ENCODE peak calls at places on chromosomes 16 and 17, in four cellular contexts. One of them, this sample, is unnamed.

GRCh38 chr17:31431098-31431794 is 39.8 kb downstream of the RAB11FIP4 start:
- DNase-seq in A549: no peak
- DNase-seq in ovary: no peak
- DNase-seq in Peyer's patch: no peak
- DNase-seq in this sample: no peak

GRCh38 chr17:1047177-1047885 is 50.4 kb downstream of the TIMM22 start:
- DNase-seq in ovary: peak; percentile 24
- DNase-seq in Peyer's patch: no peak
- DNase-seq in A549: no peak
- DNase-seq in this sample: peak; percentile 87

GRCh38 chr17:77822302-77823030 is 136.0 kb upstream of the TNRC6C start:
- DNase-seq in ovary: peak; percentile 31
- DNase-seq in Peyer's patch: no peak
- DNase-seq in A549: no peak
- DNase-seq in this sample: no peak

GRCh38 chr16:3180445-3180878 is 7.5 kb upstream of the OR1F1 start:
- DNase-seq in Peyer's patch: no peak
- DNase-seq in A549: no peak
- DNase-seq in ovary: no peak
- DNase-seq in this sample: peak; percentile 57

GRCh38 chr16:27867122-27868110 is 196.1 kb downstream of the GSG1L start:
- DNase-seq in Peyer's patch: peak; percentile 17
- DNase-seq in A549: peak; percentile 56
- DNase-seq in ovary: peak; percentile 20
- DNase-seq in this sample: no peak

GRCh38 chr16:13742929-13743328 is 177.0 kb upstream of the ERCC4 start:
- DNase-seq in A549: no peak
- DNase-seq in Peyer's patch: no peak
- DNase-seq in ovary: no peak
- DNase-seq in this sample: no peak

GRCh38 chr17:79340771-79341528 is 266.3 kb downstream of the ENGASE start:
- DNase-seq in Peyer's patch: peak; percentile 62
- DNase-seq in ovary: no peak
- DNase-seq in A549: no peak
- DNase-seq in this sample: no peak

GRCh38 chr16:53619247-53619646 is 84.4 kb downstream of the RPGRIP1L start:
- DNase-seq in Peyer's patch: no peak
- DNase-seq in ovary: no peak
- DNase-seq in A549: no peak
- DNase-seq in this sample: no peak

GRCh38 chr17:151886-152859 is 14.8 kb downstream of the SCGB1C2 start:
- DNase-seq in Peyer's patch: no peak
- DNase-seq in A549: no peak
- DNase-seq in ovary: peak; percentile 9
- DNase-seq in this sample: peak; percentile 44

GRCh38 chr17:28030386-28030785 is 12.1 kb upstream of the NLK start:
- DNase-seq in Peyer's patch: no peak
- DNase-seq in ovary: no peak
- DNase-seq in A549: no peak
- DNase-seq in this sample: no peak

GRCh38 chr16:69115361-69115760 is 9.9 kb downstream of the HAS3 start:
- DNase-seq in Peyer's patch: no peak
- DNase-seq in ovary: no peak
- DNase-seq in A549: no peak
- DNase-seq in this sample: peak; percentile 14

GRCh38 chr16:50680907-50681885 is at the start of gene SNX20:
- DNase-seq in ovary: peak; percentile 5
- DNase-seq in Peyer's patch: peak; percentile 83
- DNase-seq in A549: no peak
- DNase-seq in this sample: no peak

GRCh38 chr17:76681222-76682137 is 29.3 kb downstream of the MXRA7 start:
- DNase-seq in Peyer's patch: peak; percentile 59
- DNase-seq in ovary: peak; percentile 83
- DNase-seq in A549: peak; percentile 84
- DNase-seq in this sample: peak; percentile 85
- H3K27ac ChIP-seq in Peyer's patch: no peak overlapping the region
- H3K27ac ChIP-seq in ovary: peak overlapping the region; percentile 57
- H3K27ac ChIP-seq in A549: no peak overlapping the region
- H3K27ac ChIP-seq in this sample: peak overlapping the region; percentile 98

DNA sequence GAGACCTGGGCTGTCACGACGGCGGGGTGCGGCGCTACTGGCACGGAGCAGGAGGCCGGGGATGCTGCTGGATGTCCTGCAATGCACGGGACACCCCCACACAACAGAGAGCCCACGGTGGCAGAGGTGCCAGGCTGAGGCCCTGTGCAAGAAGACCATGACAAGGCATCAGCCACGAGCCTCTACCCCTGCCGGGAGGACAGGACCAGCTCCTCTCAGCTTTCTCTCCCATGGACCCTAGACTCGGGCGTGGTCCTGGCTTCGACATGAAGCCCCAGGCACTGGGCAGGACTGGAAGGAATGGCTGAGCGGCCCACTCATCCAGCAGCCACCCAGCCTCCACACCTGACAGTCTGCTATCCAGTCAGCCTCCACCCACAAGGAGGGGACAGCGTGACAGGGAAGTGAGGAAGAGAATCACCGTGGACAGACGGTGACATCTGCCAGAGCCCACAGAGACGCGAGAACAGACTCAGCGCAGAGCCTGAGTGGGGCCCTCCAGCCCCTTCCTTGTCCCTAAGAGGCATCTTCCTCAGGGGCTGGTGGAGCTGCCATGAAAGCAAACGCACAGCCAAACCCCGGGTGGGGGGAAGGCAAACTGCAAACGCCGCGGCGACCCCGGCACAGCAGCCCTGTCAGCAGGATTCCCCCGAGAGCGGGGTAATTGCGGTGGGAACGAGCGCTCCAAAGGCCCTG is 25.5 kb downstream of the SLC7A5 start:
- DNase-seq in A549: no peak
- DNase-seq in Peyer's patch: no peak
- DNase-seq in ovary: no peak
- DNase-seq in this sample: peak; percentile 59
- H3K27ac ChIP-seq in A549: peak overlapping the region; percentile 97
- H3K27ac ChIP-seq in Peyer's patch: no peak overlapping the region
- H3K27ac ChIP-seq in ovary: no peak overlapping the region
- H3K27ac ChIP-seq in this sample: no peak overlapping the region

GRCh38 chr16:57991551-57992059 is 8.9 kb downstream of the ZNF319 start:
- DNase-seq in Peyer's patch: no peak
- DNase-seq in ovary: no peak
- DNase-seq in A549: no peak
- DNase-seq in this sample: peak; percentile 61
- H3K27ac ChIP-seq in Peyer's patch: no peak overlapping the region
- H3K27ac ChIP-seq in ovary: no peak overlapping the region
- H3K27ac ChIP-seq in A549: peak overlapping the region; percentile 16
- H3K27ac ChIP-seq in this sample: no peak overlapping the region

DNA sequence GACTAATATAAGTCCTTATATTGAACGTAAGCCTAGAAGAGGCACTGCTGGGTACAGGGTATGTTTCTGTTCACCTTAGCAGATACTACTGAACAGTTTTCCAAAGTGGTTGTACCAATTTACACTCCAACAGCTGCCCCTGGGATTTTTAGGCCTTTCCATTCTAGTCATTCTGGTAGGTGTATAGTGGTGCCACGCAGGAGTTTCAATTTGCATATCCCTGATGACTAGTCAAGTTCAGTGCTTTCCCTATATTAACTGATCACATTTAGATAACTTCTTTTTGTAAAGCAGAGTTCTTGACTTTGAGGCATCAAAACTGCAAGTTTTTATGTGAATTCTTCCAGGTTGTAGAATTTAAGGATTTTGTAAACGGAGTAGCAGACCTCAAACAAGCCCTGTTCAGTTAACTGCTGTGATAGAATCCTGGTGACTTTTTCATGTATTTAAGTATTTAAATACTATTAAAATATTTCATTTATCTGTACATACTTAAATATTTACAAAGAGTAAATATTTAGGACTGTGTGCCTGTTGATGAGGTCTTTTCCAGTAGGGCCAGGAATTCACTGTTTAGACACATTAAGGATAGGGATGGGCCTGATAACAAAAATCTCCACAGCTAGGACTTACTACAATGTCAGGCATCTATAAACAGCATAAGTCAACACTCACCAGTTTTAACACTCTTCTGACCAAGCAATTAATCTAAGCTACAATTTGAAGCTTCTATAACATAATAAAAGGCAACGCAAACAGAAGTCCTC is 47.4 kb downstream of the MARVELD3 start:
- DNase-seq in Peyer's patch: no peak
- DNase-seq in A549: no peak
- DNase-seq in ovary: no peak
- DNase-seq in this sample: no peak
- H3K27ac ChIP-seq in Peyer's patch: no peak overlapping the region
- H3K27ac ChIP-seq in A549: no peak overlapping the region
- H3K27ac ChIP-seq in ovary: no peak overlapping the region
- H3K27ac ChIP-seq in this sample: no peak overlapping the region

GRCh38 chr16:10871157-10871991 is 5.6 kb upstream of the CIITA start:
- DNase-seq in Peyer's patch: peak; percentile 67
- DNase-seq in A549: no peak
- DNase-seq in ovary: no peak
- DNase-seq in this sample: peak; percentile 65
- H3K27ac ChIP-seq in Peyer's patch: peak overlapping the region; percentile 67
- H3K27ac ChIP-seq in A549: no peak overlapping the region
- H3K27ac ChIP-seq in ovary: no peak overlapping the region
- H3K27ac ChIP-seq in this sample: peak overlapping the region; percentile 8

DNA sequence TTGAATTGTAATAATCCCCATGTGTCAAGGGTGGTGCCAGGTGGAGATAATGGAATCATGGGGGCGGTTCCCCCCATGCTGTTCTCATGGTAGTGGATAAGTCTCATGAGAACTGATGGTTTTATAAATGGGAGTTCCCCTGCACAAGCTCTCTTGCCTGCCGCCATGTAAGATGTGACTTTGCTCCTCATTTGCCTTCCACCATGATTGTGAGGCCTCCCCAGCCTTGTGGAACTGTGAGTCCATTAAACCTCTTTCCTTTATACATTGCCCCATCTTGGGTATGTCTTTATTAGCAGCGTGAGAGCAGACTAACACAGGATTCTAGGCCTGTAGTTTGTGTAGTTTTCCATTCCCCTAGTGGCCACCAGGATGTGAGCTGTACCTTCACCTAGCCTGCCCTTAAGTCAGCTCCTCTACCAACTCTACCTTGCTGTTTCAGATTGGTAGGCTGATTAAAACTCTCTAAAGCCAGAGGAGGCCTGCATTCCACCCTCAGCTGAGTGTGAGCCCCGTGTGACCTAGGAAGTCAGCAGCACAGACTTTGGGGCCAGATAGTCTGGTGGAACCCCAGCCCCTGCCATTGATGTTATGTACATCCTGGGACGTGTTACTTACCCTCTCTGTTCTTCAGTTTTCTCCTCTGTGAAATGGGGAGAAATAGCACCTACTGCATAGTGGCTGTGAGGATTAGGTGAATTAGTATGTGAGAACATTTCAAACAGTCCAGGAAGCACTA is 252.4 kb upstream of the CACNG5 start:
- DNase-seq in ovary: no peak
- DNase-seq in A549: no peak
- DNase-seq in Peyer's patch: no peak
- DNase-seq in this sample: no peak
- H3K27ac ChIP-seq in ovary: no peak overlapping the region
- H3K27ac ChIP-seq in A549: peak overlapping the region; percentile 46
- H3K27ac ChIP-seq in Peyer's patch: no peak overlapping the region
- H3K27ac ChIP-seq in this sample: no peak overlapping the region

GRCh38 chr16:92431-93339 is 14.7 kb downstream of the MPG start:
- DNase-seq in A549: no peak
- DNase-seq in ovary: no peak
- DNase-seq in Peyer's patch: no peak
- DNase-seq in this sample: no peak
- H3K27ac ChIP-seq in A549: no peak overlapping the region
- H3K27ac ChIP-seq in ovary: no peak overlapping the region
- H3K27ac ChIP-seq in Peyer's patch: no peak overlapping the region
- H3K27ac ChIP-seq in this sample: no peak overlapping the region

GRCh38 chr16:84829168-84829965 is 9.6 kb downstream of the CRISPLD2 start:
- DNase-seq in A549: no peak
- DNase-seq in Peyer's patch: no peak
- DNase-seq in ovary: peak; percentile 70
- DNase-seq in this sample: peak; percentile 95
- H3K27ac ChIP-seq in A549: no peak overlapping the region
- H3K27ac ChIP-seq in Peyer's patch: peak overlapping the region; percentile 60
- H3K27ac ChIP-seq in ovary: peak overlapping the region; percentile 7
- H3K27ac ChIP-seq in this sample: peak overlapping the region; percentile 100

DNA sequence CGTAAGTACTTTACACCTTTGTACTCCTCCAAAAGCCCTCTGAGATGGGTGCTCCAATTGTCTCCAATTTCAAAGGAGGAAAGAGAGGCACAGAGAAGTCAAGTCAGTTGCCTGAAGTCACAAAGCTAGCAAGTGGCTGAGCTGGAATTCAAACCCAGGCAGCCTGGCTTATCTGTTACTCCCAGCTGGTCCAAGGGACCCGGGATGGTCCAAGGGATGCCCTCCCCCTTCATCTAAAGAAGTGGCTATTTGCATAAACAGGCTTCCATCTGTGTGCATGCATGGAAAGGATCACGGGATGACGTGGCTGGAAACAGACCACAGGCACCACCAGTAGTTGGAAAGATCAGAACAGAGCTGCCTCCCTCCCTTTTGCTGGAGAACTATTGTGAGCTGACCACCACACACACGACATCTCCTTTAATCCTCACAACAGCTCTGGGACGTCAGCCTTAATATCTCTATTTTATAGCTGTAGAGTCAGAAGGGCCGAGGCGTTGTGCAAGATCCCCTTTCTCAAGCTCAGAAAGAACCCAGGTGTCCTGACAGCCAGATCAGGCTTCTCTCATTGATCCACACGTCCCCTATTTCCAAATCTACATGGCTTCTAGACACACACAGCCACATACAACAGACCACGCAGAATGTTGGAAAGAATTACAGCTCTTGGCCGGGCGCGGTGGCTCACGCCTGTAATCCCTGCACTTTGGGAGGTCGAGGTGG is 10.9 kb upstream of the COL1A1 start:
- DNase-seq in A549: no peak
- DNase-seq in Peyer's patch: no peak
- DNase-seq in ovary: peak; percentile 70
- DNase-seq in this sample: peak; percentile 91
- H3K27ac ChIP-seq in A549: peak overlapping the region; percentile 84
- H3K27ac ChIP-seq in Peyer's patch: no peak overlapping the region
- H3K27ac ChIP-seq in ovary: peak overlapping the region; percentile 42
- H3K27ac ChIP-seq in this sample: peak overlapping the region; percentile 89

DNA sequence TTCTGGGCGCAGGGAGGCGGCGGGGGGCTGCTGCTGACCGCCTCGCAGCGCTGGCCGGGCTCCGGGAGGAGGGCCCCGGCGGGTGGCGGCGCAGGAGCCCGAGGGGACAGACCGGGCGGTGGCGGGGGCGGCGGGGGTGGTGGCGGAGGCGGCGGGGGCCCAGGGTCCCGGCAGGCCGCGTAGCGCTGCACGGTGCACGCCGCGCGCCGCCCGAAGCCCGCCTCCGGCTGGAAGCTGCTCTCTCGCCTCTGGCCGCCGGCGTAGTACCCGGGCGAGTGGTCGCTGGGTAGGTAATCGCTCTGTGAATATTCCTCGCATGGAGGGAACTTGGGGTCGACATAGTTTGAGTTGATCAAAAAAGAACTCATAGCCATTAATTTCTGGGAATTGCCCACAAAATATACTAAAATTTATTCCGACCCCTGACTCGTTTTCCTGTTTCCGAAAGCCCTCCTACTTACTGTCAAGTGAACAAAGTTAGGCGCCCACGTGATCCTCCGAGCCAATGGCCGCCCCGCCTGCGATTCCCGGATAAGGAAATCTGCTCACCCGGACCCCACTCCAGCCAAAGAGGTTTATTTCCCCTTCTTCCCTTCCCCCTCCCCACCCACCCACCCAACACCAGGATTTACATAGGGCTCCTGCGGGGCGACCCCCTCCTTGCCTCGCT is at the start of gene HOXB4:
- DNase-seq in A549: no peak
- DNase-seq in Peyer's patch: peak; percentile 90
- DNase-seq in ovary: peak; percentile 32
- DNase-seq in this sample: peak; percentile 95
- H3K27ac ChIP-seq in A549: peak within 1 kb of the TSS; percentile 31
- H3K27ac ChIP-seq in Peyer's patch: peak within 1 kb of the TSS; percentile 81
- H3K27ac ChIP-seq in ovary: no peak within 1 kb of the TSS
- H3K27ac ChIP-seq in this sample: peak within 1 kb of the TSS; percentile 95

This sample was measured in sigmoid colon.